ENCODE peak calls at places on chromosomes 6 and 20, in five cellular contexts. H is stimulated activated naive CD8-positive, alpha-beta T cell treated with anti-CD3 and anti-CD28 coated beads, Interleukin-15, Interleukin-2, amounts not matched to agents 100 U/mL and 50 U/mL, for 24 hours; P is RPMI8226; Y is fibroblast of lung; U is ELR. G is an unnamed sample.

GRCh38 chr6:117397536-117398227 is 28.1 kb downstream of the ROS1 start:
- DNase-seq in H (no peak), P (no peak), Y (peak), U (no peak), G (no peak)

GRCh38 chr20:9180480-9181257 is 111.8 kb downstream of the PLCB4 start:
- DNase-seq in H (no peak), P (no peak), Y (no peak), U (no peak), G (no peak)

GRCh38 chr20:34220581-34220980 is 20.6 kb upstream of the ASIP start:
- DNase-seq in H (no peak), P (no peak), Y (peak), U (peak), G (no peak)

GRCh38 chr6:46491201-46491788 is at the start of gene RCAN2:
- DNase-seq in H (peak), P (peak), Y (peak), U (peak), G (peak)

GRCh38 chr6:111601875-111602274 is 3.8 kb downstream of the TRAF3IP2 start:
- DNase-seq in H (no peak), P (no peak), Y (peak), U (no peak), G (no peak)

GRCh38 chr20:13856356-13856755 is 71.5 kb downstream of the NDUFAF5 start:
- DNase-seq in H (no peak), P (no peak), Y (no peak), U (no peak), G (no peak)

GRCh38 chr6:152463183-152463582 is 174.0 kb downstream of the SYNE1 start:
- DNase-seq in H (no peak), P (no peak), Y (no peak), U (no peak), G (no peak)

GRCh38 chr20:3162080-3162611 is 2.5 kb upstream of the FASTKD5 start:
- DNase-seq in H (no peak), P (no peak), Y (no peak), U (no peak), G (no peak)

GRCh38 chr20:37310951-37311350 is 21.5 kb downstream of the MANBAL start:
- DNase-seq in H (no peak), P (no peak), Y (no peak), U (no peak), G (no peak)

GRCh38 chr6:160141001-160141726 is 19.5 kb downstream of the SLC22A1 start:
- DNase-seq in H (no peak), P (no peak), Y (peak), U (peak), G (no peak)

GRCh38 chr20:12924126-12924525 is 84.6 kb upstream of the SPTLC3 start:
- DNase-seq in H (no peak), P (no peak), Y (no peak), U (no peak), G (no peak)

GRCh38 chr6:162856885-162857284 is 129.1 kb downstream of the PACRG start:
- DNase-seq in H (no peak), P (peak), Y (peak), U (peak), G (no peak)

GRCh38 chr6:34616230-34616591 is 60.1 kb upstream of the SPDEF start:
- DNase-seq in H (no peak), P (no peak), Y (no peak), U (no peak), G (no peak)

GRCh38 chr6:14537061-14537460 is 419.5 kb downstream of the CD83 start:
- DNase-seq in H (no peak), P (no peak), Y (no peak), U (no peak), G (no peak)

GRCh38 chr6:12024715-12025434 is 12.8 kb downstream of the HIVEP1 start:
- DNase-seq in H (no peak), P (no peak), Y (peak), U (peak), G (no peak)

GRCh38 chr6:27168586-27169443 is 78.7 kb upstream of the PRSS16 start:
- DNase-seq in H (no peak), P (no peak), Y (peak), U (peak), G (no peak)

GRCh38 chr20:48849779-48850178 is 22.0 kb upstream of the PREX1 start:
- DNase-seq in H (no peak), P (no peak), Y (no peak), U (no peak), G (no peak)

GRCh38 chr6:115728171-115728570 is 332.5 kb downstream of the FRK start:
- DNase-seq in H (no peak), P (no peak), Y (no peak), U (no peak), G (no peak)

GRCh38 chr20:35135867-35136586 is 11.1 kb downstream of the EDEM2 start:
- DNase-seq in H (no peak), P (no peak), Y (peak), U (peak), G (peak)

GRCh38 chr6:54361734-54362133 is 53.5 kb downstream of the TINAG start:
- DNase-seq in H (no peak), P (no peak), Y (no peak), U (no peak), G (no peak)

GRCh38 chr6:141587482-141588266 is 545.1 kb upstream of the GJE1 start:
- DNase-seq in H (no peak), P (no peak), Y (peak), U (peak), G (no peak)

GRCh38 chr20:59469266-59470252 is 134.8 kb upstream of the PHACTR3 start:
- DNase-seq in H (no peak), P (no peak), Y (no peak), U (no peak), G (peak)

GRCh38 chr6:105678516-105678915 is 275.6 kb upstream of the PREP start:
- DNase-seq in H (no peak), P (no peak), Y (peak), U (no peak), G (no peak)

GRCh38 chr6:88983532-88983931 is 20.1 kb upstream of the RNGTT start:
- DNase-seq in H (no peak), P (no peak), Y (peak), U (peak), G (no peak)

GRCh38 chr6:148293181-148293995 is 49.2 kb upstream of the SASH1 start:
- DNase-seq in H (no peak), P (no peak), Y (no peak), U (no peak), G (no peak)

GRCh38 chr20:44810391-44811149 is at the start of gene RIMS4:
- DNase-seq in H (peak), P (no peak), Y (no peak), U (no peak), G (no peak)

GRCh38 chr6:165679326-165679725 is 16.3 kb upstream of the PDE10A start:
- DNase-seq in H (no peak), P (no peak), Y (no peak), U (no peak), G (no peak)